ENCODE peak calls at places on chromosomes 4 and X, in four cellular contexts. C is CD8-positive, alpha-beta T cell; E is H7; U is GM13976. P is an unnamed sample.

GRCh38 chrX:107574054-107574683 is 54.1 kb upstream of the PRPS1 start:
- DNase-seq in C (no peak), E (no peak), U (no peak), P (no peak)

GRCh38 chrX:140918398-140919043 is 83.9 kb upstream of the SPANXB1 start:
- DNase-seq in C (no peak), E (peak), U (peak), P (no peak)

GRCh38 chrX:153702350-153703035 is 14.8 kb downstream of the SLC6A8 start:
- DNase-seq in C (no peak), E (no peak), U (no peak), P (no peak)

GRCh38 chr4:1496116-1496642 is 89.9 kb upstream of the NKX1-1 start:
- DNase-seq in C (no peak), E (no peak), U (no peak), P (no peak)

GRCh38 chrX:2451456-2452316 is 49.1 kb downstream of the DHRSX start:
- DNase-seq in C (no peak), E (no peak), U (no peak), P (no peak)

GRCh38 chrX:41333744-41333993 is 293 bp upstream of the DDX3X start:
- DNase-seq in C (peak), E (no peak), U (peak), P (no peak)

GRCh38 chrX:65924938-65925507 is 114.9 kb downstream of the VSIG4 start:
- DNase-seq in C (no peak), E (no peak), U (no peak), P (no peak)

GRCh38 chr4:156677656-156678055 is 293.9 kb downstream of the PDGFC start:
- DNase-seq in C (no peak), E (no peak), U (no peak), P (no peak)

GRCh38 chrX:115679460-115679859 is 118.5 kb downstream of the PLS3 start:
- DNase-seq in C (no peak), E (peak), U (peak), P (no peak)

GRCh38 chr4:105002278-105002677 is 144.4 kb upstream of the TET2 start:
- DNase-seq in C (no peak), E (no peak), U (no peak), P (no peak)

GRCh38 chr4:77913353-77913752 is 50.7 kb downstream of the MRPL1 start:
- DNase-seq in C (no peak), E (no peak), U (no peak), P (no peak)

GRCh38 chrX:111680988-111681779 is at the start of gene ALG13:
- DNase-seq in C (peak), E (peak), U (peak), P (peak)

GRCh38 chr4:56505269-56506109 is at the start of gene ARL9:
- DNase-seq in C (peak), E (peak), U (peak), P (peak)